ENCODE peak calls at places on chromosomes 6 and 20, in four cellular contexts. One of them, this sample, is unnamed.

GRCh38 chr20:33889312-33889711 is 78.2 kb downstream of the CHMP4B start:
- DNase-seq in SK-N-SH: no peak
- DNase-seq in H1: no peak
- DNase-seq in Panc1: no peak
- DNase-seq in this sample: no peak

GRCh38 chr6:4270799-4271198 is 135.4 kb upstream of the ECI2 start:
- DNase-seq in H1: no peak
- DNase-seq in Panc1: no peak
- DNase-seq in SK-N-SH: no peak
- DNase-seq in this sample: no peak

GRCh38 chr6:37137881-37138568 is 31.9 kb upstream of the PIM1 start:
- DNase-seq in H1: peak; percentile 60
- DNase-seq in Panc1: no peak
- DNase-seq in SK-N-SH: no peak
- DNase-seq in this sample: no peak

GRCh38 chr20:17453592-17453991 is 77.6 kb downstream of the BFSP1 start:
- DNase-seq in Panc1: no peak
- DNase-seq in H1: no peak
- DNase-seq in SK-N-SH: no peak
- DNase-seq in this sample: no peak

GRCh38 chr6:169045486-169045885 is 208.2 kb downstream of the THBS2 start:
- DNase-seq in Panc1: no peak
- DNase-seq in SK-N-SH: no peak
- DNase-seq in H1: no peak
- DNase-seq in this sample: no peak

GRCh38 chr6:110528051-110528929 is 51.9 kb upstream of the SLC22A16 start:
- DNase-seq in SK-N-SH: peak; percentile 59
- DNase-seq in H1: peak; percentile 52
- DNase-seq in Panc1: peak; percentile 86
- DNase-seq in this sample: peak; percentile 60

GRCh38 chr20:45368221-45368980 is 5.4 kb downstream of the SYS1 start:
- DNase-seq in Panc1: no peak
- DNase-seq in H1: no peak
- DNase-seq in SK-N-SH: no peak
- DNase-seq in this sample: no peak

GRCh38 chr6:161169690-161170089 is 104.2 kb downstream of the AGPAT4 start:
- DNase-seq in Panc1: no peak
- DNase-seq in H1: no peak
- DNase-seq in SK-N-SH: peak; percentile 67
- DNase-seq in this sample: peak; percentile 88

GRCh38 chr20:49348563-49348962 is 70.7 kb upstream of the ZNFX1 start:
- DNase-seq in SK-N-SH: no peak
- DNase-seq in Panc1: no peak
- DNase-seq in H1: no peak
- DNase-seq in this sample: no peak

GRCh38 chr6:92050216-92050615 is 1369.1 kb downstream of the EPHA7 start:
- DNase-seq in H1: no peak
- DNase-seq in SK-N-SH: no peak
- DNase-seq in Panc1: no peak
- DNase-seq in this sample: no peak

GRCh38 chr6:74075323-74075722 is 379.3 kb downstream of the CD109 start:
- DNase-seq in H1: no peak
- DNase-seq in Panc1: no peak
- DNase-seq in SK-N-SH: no peak
- DNase-seq in this sample: no peak

GRCh38 chr6:39892490-39893129 is 41.7 kb downstream of the MOCS1 start:
- DNase-seq in H1: peak; percentile 83
- DNase-seq in SK-N-SH: peak; percentile 85
- DNase-seq in Panc1: peak; percentile 4
- DNase-seq in this sample: peak; percentile 56

GRCh38 chr6:40887904-40888303 is 151.1 kb downstream of the UNC5CL start:
- DNase-seq in Panc1: no peak
- DNase-seq in H1: no peak
- DNase-seq in SK-N-SH: peak; percentile 72
- DNase-seq in this sample: no peak

GRCh38 chr6:106253194-106253593 is 72.4 kb downstream of the ATG5 start:
- DNase-seq in H1: no peak
- DNase-seq in Panc1: no peak
- DNase-seq in SK-N-SH: no peak
- DNase-seq in this sample: no peak

GRCh38 chr6:3235969-3236368 is 8.5 kb upstream of the TUBB2B start:
- DNase-seq in Panc1: no peak
- DNase-seq in SK-N-SH: no peak
- DNase-seq in H1: no peak
- DNase-seq in this sample: no peak

GRCh38 chr20:63625771-63626423 is 1.0 kb downstream of the GMEB2 start:
- DNase-seq in Panc1: no peak
- DNase-seq in H1: no peak
- DNase-seq in SK-N-SH: peak; percentile 67
- DNase-seq in this sample: peak; percentile 56

GRCh38 chr6:29845405-29846006 is 17.9 kb downstream of the HLA-G start:
- DNase-seq in H1: no peak
- DNase-seq in SK-N-SH: no peak
- DNase-seq in Panc1: peak; percentile 46
- DNase-seq in this sample: no peak

GRCh38 chr6:36076178-36077088 is 48.8 kb downstream of the MAPK14 start:
- DNase-seq in H1: no peak
- DNase-seq in SK-N-SH: no peak
- DNase-seq in Panc1: no peak
- DNase-seq in this sample: no peak

GRCh38 chr6:79586548-79586947 is 44.6 kb upstream of the SH3BGRL2 start:
- DNase-seq in SK-N-SH: peak; percentile 52
- DNase-seq in Panc1: no peak
- DNase-seq in H1: no peak
- DNase-seq in this sample: peak; percentile 58
- TF ChIP-seq SIN3A in SK-N-SH: no peak
- TF ChIP-seq SIN3A in Panc1: no peak
- TF ChIP-seq SIN3A in H1: no peak
- TF ChIP-seq SIN3A in this sample: no peak

DNA sequence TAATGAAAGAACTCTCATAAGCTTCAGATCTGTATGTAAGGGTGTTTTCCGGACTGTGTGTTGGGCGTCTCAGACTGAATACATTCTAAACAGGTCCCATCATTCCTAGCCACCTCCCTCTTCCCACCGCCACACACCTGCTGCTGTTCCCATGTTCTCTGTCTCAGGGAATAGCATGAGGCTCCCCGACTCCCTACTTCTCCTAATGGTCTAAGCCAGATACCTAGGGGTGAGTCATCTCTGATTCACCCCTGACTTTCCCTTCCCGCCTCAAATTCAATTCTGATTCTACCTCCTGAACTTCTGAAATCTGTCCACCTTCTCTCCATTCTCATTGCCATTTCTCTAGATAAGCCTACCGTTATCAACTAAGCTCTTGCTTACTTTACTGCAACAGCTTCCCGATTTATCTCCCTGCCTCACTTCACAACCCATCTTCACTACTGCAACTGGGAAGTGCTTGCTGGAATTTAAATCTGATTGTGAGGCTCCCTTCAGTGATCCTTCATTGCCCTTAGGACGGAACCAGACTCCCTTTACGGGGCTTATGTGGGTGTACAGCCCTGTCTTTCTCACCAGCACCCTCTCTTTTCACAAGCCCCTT is 1.6 kb downstream of the TMEM14A start:
- DNase-seq in H1: no peak
- DNase-seq in SK-N-SH: no peak
- DNase-seq in Panc1: no peak
- DNase-seq in this sample: peak; percentile 19
- TF ChIP-seq SIN3A in H1: no peak
- TF ChIP-seq SIN3A in SK-N-SH: no peak
- TF ChIP-seq SIN3A in Panc1: no peak
- TF ChIP-seq SIN3A in this sample: no peak

GRCh38 chr6:52325695-52326471 is 36.1 kb upstream of the PAQR8 start:
- DNase-seq in Panc1: no peak
- DNase-seq in H1: peak; percentile 50
- DNase-seq in SK-N-SH: no peak
- DNase-seq in this sample: no peak
- TF ChIP-seq SIN3A in Panc1: no peak
- TF ChIP-seq SIN3A in H1: no peak
- TF ChIP-seq SIN3A in SK-N-SH: no peak
- TF ChIP-seq SIN3A in this sample: no peak

DNA sequence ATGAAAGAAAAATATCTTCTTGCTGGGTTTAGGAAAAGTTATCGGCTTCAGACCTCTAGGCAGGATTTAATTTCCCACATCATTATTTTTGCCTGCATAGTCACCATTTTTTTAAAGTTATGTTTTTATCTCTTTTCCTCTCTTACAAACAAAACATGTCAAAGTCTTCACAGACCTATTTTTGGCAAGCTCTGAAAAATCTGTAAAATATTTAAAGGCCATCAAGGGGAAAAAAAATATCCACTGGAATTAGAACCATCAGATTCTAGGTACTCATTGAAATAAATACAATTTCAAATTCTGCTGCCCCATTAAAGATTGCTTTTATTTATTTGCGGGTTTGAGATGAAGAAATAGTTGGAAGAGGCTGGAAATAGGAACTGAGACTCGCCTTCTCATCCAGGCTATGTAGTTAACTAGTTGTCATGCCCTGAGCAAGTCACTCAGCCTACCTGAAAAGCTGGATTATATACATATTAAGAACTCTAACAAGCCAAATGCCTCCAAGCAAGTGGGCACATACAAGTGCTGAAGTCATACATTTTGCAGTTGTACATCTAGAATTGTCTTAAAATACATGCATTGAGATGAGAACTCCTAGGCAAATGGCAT is 101.7 kb upstream of the SASH1 start:
- DNase-seq in Panc1: no peak
- DNase-seq in H1: no peak
- DNase-seq in SK-N-SH: no peak
- DNase-seq in this sample: no peak
- TF ChIP-seq SIN3A in Panc1: no peak
- TF ChIP-seq SIN3A in H1: no peak
- TF ChIP-seq SIN3A in SK-N-SH: no peak
- TF ChIP-seq SIN3A in this sample: no peak

This sample was measured in K562.